ENCODE peak calls at places on chromosome 16, in eight cellular contexts. I, N, L, U, R, P, O and S are unnamed samples.

GRCh38 chr16:84819644-84820304 is at the start of gene CRISPLD2:
- DNase-seq in U (peak), I (peak), L (peak), N (peak), P (peak), O (peak), R (peak), S (peak)

GRCh38 chr16:85422374-85423185 is 190.5 kb upstream of the GSE1 start:
- DNase-seq in U (no peak), O (peak), R (no peak), I (peak), L (peak), P (no peak), N (peak), S (no peak)

GRCh38 chr16:75529959-75530358 is 5.9 kb downstream of the CHST5 start:
- DNase-seq in O (no peak), I (no peak), U (no peak), P (no peak), R (no peak), L (no peak), N (no peak), S (no peak)

GRCh38 chr16:61923629-61924028 is 112.6 kb downstream of the CDH8 start:
- DNase-seq in U (no peak), L (no peak), R (no peak), N (no peak), I (no peak), P (no peak), O (no peak), S (no peak)

GRCh38 chr16:64412578-64413280 is 709.1 kb downstream of the CDH11 start:
- DNase-seq in L (no peak), R (peak), I (no peak), O (no peak), P (no peak), N (no peak), U (peak), S (no peak)

GRCh38 chr16:78953526-78953925 is 647.0 kb downstream of the MAF start:
- DNase-seq in P (no peak), L (no peak), O (no peak), I (no peak), N (no peak), U (no peak), R (no peak), S (no peak)

GRCh38 chr16:56807011-56807675 is 57.9 kb upstream of the SLC12A3 start:
- DNase-seq in N (no peak), I (no peak), O (no peak), R (no peak), L (no peak), U (no peak), P (no peak), S (no peak)

GRCh38 chr16:52376677-52377300 is 170.2 kb downstream of the TOX3 start:
- DNase-seq in P (no peak), U (no peak), L (no peak), O (no peak), N (no peak), I (no peak), R (no peak), S (no peak)

GRCh38 chr16:77780378-77780837 is 8.0 kb upstream of the VAT1L start:
- DNase-seq in L (no peak), P (peak), I (no peak), O (no peak), R (peak), U (no peak), N (no peak), S (no peak)

GRCh38 chr16:29849505-29849904 is 13.5 kb downstream of the CDIPT start:
- DNase-seq in P (no peak), N (no peak), R (no peak), L (no peak), O (no peak), U (no peak), I (no peak), S (no peak)

GRCh38 chr16:59701987-59702386 is 967.9 kb upstream of the GOT2 start:
- DNase-seq in R (no peak), L (no peak), N (no peak), P (no peak), I (no peak), U (no peak), O (no peak), S (no peak)

GRCh38 chr16:67279296-67280089 is at the start of gene PLEKHG4:
- DNase-seq in L (peak), R (peak), P (peak), I (peak), U (no peak), N (peak), O (peak), S (peak)

GRCh38 chr16:79316004-79316458 is 284.5 kb downstream of the MAF start:
- DNase-seq in O (no peak), I (no peak), P (no peak), U (no peak), N (no peak), L (no peak), R (no peak), S (no peak)

GRCh38 chr16:89525146-89525913 is 17.1 kb downstream of the SPG7 start:
- DNase-seq in O (no peak), U (no peak), P (no peak), R (no peak), N (peak), I (no peak), L (no peak), S (no peak)
- TF ChIP-seq CTCF in O (no peak), U (no peak), P (no peak), R (no peak), N (no peak), I (no peak), L (no peak), S (no peak)

GRCh38 chr16:50887500-50887899 is 145.6 kb downstream of the CYLD start:
- DNase-seq in U (no peak), P (no peak), O (no peak), L (no peak), R (no peak), I (no peak), N (no peak), S (no peak)

GRCh38 chr16:50880926-50881325 is 139.0 kb downstream of the CYLD start:
- DNase-seq in R (no peak), L (no peak), N (no peak), U (no peak), O (no peak), I (no peak), P (no peak), S (no peak)

GRCh38 chr16:50881953-50882352 is 140.1 kb downstream of the CYLD start:
- DNase-seq in P (no peak), L (no peak), N (no peak), O (no peak), I (no peak), R (no peak), U (no peak), S (no peak)

GRCh38 chr16:50881331-50881830 is 139.5 kb downstream of the CYLD start:
- DNase-seq in U (no peak), I (no peak), R (no peak), L (no peak), P (no peak), O (no peak), N (no peak), S (no peak)

GRCh38 chr16:50884066-50884860 is 142.4 kb downstream of the CYLD start:
- DNase-seq in L (peak), P (no peak), O (no peak), U (no peak), R (peak), I (no peak), N (no peak), S (peak)
- TF ChIP-seq CTCF in L (peak), P (peak), O (no peak), U (no peak), R (peak), I (no peak), N (no peak), S (peak)

GRCh38 chr16:1565083-1565805 is 31.8 kb downstream of the TMEM204 start:
- DNase-seq in I (no peak), O (no peak), L (no peak), R (no peak), U (no peak), N (no peak), P (no peak), S (no peak)
- TF ChIP-seq CTCF in I (no peak), O (no peak), L (no peak), R (no peak), U (no peak), N (no peak), P (no peak), S (no peak)

GRCh38 chr16:65576139-65576538 is 454.3 kb upstream of the CDH11 start:
- DNase-seq in R (no peak), U (no peak), N (no peak), I (no peak), L (no peak), P (no peak), O (no peak), S (no peak)

GRCh38 chr16:65579050-65579449 is 457.2 kb upstream of the CDH11 start:
- DNase-seq in N (no peak), O (no peak), P (no peak), I (no peak), U (no peak), R (no peak), L (no peak), S (no peak)

GRCh38 chr16:65572156-65572555 is 450.3 kb upstream of the CDH11 start:
- DNase-seq in U (no peak), N (no peak), P (no peak), L (no peak), R (peak), I (no peak), O (no peak), S (no peak)

GRCh38 chr16:65574311-65574966 is 452.6 kb upstream of the CDH11 start:
- DNase-seq in P (no peak), U (no peak), I (no peak), O (no peak), N (no peak), L (no peak), R (no peak), S (no peak)

DNA sequence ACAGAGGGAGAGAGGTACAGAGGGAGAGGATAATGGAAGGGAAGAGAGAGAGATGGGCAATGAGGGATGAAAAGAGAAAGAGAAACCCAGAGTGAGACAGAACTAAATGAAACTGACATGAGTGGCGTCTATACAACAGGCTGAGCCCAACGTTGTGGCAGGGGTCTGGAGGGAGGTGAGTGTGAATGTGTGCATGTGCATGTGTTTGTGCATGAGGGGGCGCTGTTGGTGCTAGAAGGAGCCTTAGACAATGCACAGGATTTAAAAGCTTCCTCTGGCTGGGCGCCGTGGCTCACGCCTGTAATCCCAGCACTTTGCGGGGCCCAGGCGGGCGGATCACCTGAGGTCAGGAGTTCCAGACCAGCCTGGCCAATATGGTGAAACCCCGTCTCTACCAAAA is 454.8 kb upstream of the CDH11 start:
- DNase-seq in I (no peak), N (no peak), P (no peak), U (no peak), O (no peak), R (no peak), L (no peak), S (no peak)
- TF ChIP-seq CTCF in I (no peak), N (peak), P (peak), U (no peak), O (no peak), R (no peak), L (no peak), S (no peak)